ENCODE peak calls at places on chromosome 15, in five cellular contexts. U is CD8-positive, alpha-beta T cell; Q is progenitor cell of endocrine pancreas; V is WTC11; A is HCEC 1CT. Z is an unnamed sample.

GRCh38 chr15:91413142-91413541 is 313.1 kb downstream of the SV2B start:
- DNase-seq in U (no peak), Q (no peak), V (no peak), A (no peak), Z (no peak)

GRCh38 chr15:78739996-78740903 is 71.0 kb downstream of the ADAMTS7 start:
- DNase-seq in U (no peak), Q (no peak), V (peak; percentile 95), A (peak; percentile 53), Z (peak; percentile 64)

GRCh38 chr15:57571725-57572124 is 20.0 kb upstream of the MYZAP start:
- DNase-seq in U (no peak), Q (no peak), V (no peak), A (no peak), Z (no peak)

GRCh38 chr15:91821458-91821857 is 32.0 kb upstream of the SLCO3A1 start:
- DNase-seq in U (no peak), Q (no peak), V (no peak), A (no peak), Z (no peak)

GRCh38 chr15:99669250-99669649 is 64.0 kb downstream of the LYSMD4 start:
- DNase-seq in U (no peak), Q (no peak), V (no peak), A (no peak), Z (no peak)

GRCh38 chr15:71804695-71805470 is 5.5 kb upstream of the NR2E3 start:
- DNase-seq in U (no peak), Q (no peak), V (no peak), A (no peak), Z (no peak)

GRCh38 chr15:70438776-70439175 is 324.6 kb downstream of the UACA start:
- DNase-seq in U (no peak), Q (no peak), V (no peak), A (no peak), Z (no peak)

GRCh38 chr15:31111091-31111647 is 9.6 kb upstream of the TRPM1 start:
- DNase-seq in U (no peak), Q (no peak), V (no peak), A (no peak), Z (no peak)

GRCh38 chr15:88872706-88873105 is 22.6 kb downstream of the HAPLN3 start:
- DNase-seq in U (no peak), Q (no peak), V (no peak), A (no peak), Z (no peak)

Z was measured in activated T-helper 2 cell treated with anti-CD3 and anti-CD28 coated beads, Interferon-gamma antibody, Interleukin-2, Interleukin-4, amounts not matched to agents 10 μg/mL and 5 μg/mL and 100 μg/mL, durations not matched to agents 14 hours and 24 hours and 36 hours.